ENCODE peak calls at places on chromosome 5, in four cellular contexts. One of them, this sample, is unnamed.

GRCh38 chr5:2866622-2867372 is 115.3 kb upstream of the IRX2 start:
- DNase-seq in K562: no peak
- DNase-seq in GM12878: no peak
- DNase-seq in HL-60: no peak
- DNase-seq in this sample: no peak

GRCh38 chr5:125083932-125084331 is 337.5 kb upstream of the ZNF608 start:
- DNase-seq in K562: no peak
- DNase-seq in HL-60: no peak
- DNase-seq in GM12878: no peak
- DNase-seq in this sample: no peak

GRCh38 chr5:3642231-3642630 is 46.6 kb downstream of the IRX1 start:
- DNase-seq in HL-60: no peak
- DNase-seq in K562: no peak
- DNase-seq in GM12878: no peak
- DNase-seq in this sample: no peak

GRCh38 chr5:167833456-167833855 is 458.0 kb upstream of the WWC1 start:
- DNase-seq in HL-60: no peak
- DNase-seq in GM12878: no peak
- DNase-seq in K562: no peak
- DNase-seq in this sample: no peak

GRCh38 chr5:98187945-98188344 is 585.5 kb upstream of the RGMB start:
- DNase-seq in GM12878: no peak
- DNase-seq in HL-60: no peak
- DNase-seq in K562: no peak
- DNase-seq in this sample: no peak

GRCh38 chr5:9559965-9560364 is 14.1 kb upstream of the SEMA5A start:
- DNase-seq in HL-60: no peak
- DNase-seq in GM12878: no peak
- DNase-seq in K562: no peak
- DNase-seq in this sample: no peak

GRCh38 chr5:41908374-41909079 is 4.4 kb downstream of the RIMOC1 start:
- DNase-seq in GM12878: no peak
- DNase-seq in HL-60: no peak
- DNase-seq in K562: no peak
- DNase-seq in this sample: no peak

GRCh38 chr5:8456846-8457186 is 587.9 kb downstream of the MTRR start:
- DNase-seq in GM12878: no peak
- DNase-seq in K562: no peak
- DNase-seq in HL-60: no peak
- DNase-seq in this sample: no peak

DNA sequence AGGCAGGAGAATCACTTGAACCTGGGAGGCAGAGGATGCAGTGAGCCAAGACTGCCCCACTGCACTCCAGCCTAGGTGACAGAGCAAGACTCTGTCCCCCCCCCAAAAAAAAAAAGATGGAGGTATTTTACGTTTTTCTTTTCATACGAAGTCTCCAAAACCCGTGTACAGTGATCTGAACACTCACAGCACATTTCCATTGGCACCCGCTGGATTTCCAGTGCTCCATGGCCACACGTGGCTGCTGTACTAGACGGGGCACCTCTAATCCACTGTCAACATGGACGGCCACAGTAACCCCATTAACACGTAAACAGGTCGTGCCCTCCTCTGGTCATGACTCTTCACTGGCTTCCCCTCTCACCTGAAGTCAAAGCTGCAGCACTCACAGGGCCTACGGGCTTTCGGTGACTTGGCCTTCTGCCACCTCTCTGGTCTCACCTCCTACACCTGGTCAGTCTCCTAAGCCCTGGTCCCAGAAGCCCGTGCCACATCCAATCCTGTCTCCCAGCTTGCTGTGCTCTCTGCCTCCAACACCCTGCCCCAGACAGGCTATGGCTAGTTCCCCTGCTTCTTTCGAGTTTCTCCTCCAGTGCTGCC is 22.1 kb downstream of the TBC1D9B start:
- DNase-seq in HL-60: no peak
- DNase-seq in GM12878: no peak
- DNase-seq in K562: no peak
- DNase-seq in this sample: no peak
- TF ChIP-seq SPI1 in HL-60: no peak
- TF ChIP-seq SPI1 in GM12878: no peak
- TF ChIP-seq SPI1 in K562: no peak
- TF ChIP-seq SPI1 in this sample: no peak

DNA sequence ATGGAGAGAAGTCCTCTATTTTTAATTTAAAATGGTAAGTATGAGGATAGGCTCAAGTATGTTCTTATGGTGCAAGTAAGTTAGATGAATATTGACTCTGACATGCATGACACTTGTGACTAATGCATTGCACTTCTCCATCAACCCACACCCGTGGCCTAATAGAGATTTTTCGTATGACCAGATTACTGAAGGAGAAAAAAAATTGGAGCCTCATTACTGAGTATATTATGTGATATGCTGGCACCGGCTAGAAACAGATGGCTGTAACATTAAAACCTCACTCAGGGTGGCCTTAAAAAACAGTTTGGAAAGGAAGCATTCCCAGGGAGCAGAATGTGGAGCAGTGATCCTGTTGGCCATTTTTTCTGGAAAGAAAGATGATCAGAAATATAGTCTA is 766.4 kb downstream of the PRELID2 start:
- DNase-seq in K562: no peak
- DNase-seq in GM12878: no peak
- DNase-seq in HL-60: no peak
- DNase-seq in this sample: no peak
- TF ChIP-seq SPI1 in K562: no peak
- TF ChIP-seq SPI1 in GM12878: no peak
- TF ChIP-seq SPI1 in HL-60: no peak
- TF ChIP-seq SPI1 in this sample: no peak

GRCh38 chr5:90709323-90710148 is 150.9 kb downstream of the ADGRV1 start:
- DNase-seq in K562: peak
- DNase-seq in GM12878: no peak
- DNase-seq in HL-60: peak
- DNase-seq in this sample: no peak

DNA sequence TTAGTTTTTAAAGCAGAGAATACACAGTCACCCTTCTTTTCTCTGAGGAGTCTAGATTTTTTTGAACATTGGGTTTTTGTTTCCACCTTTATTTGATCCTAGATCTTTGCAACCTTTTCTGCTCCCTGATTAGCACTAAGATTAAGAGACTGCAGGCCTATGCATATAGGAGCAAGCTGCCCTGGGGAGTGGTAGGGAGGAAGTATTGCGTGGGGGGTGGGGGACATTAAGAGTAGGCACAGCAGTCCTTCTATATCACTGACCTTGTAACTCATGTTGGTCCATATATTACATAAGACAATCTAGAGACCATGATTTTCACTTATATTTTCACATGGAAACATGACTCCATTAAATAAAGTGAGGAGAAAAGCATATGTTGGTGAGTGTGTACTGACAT is 149.1 kb downstream of the ADGRV1 start:
- DNase-seq in K562: no peak
- DNase-seq in GM12878: no peak
- DNase-seq in HL-60: no peak
- DNase-seq in this sample: no peak
- TF ChIP-seq SPI1 in K562: no peak
- TF ChIP-seq SPI1 in GM12878: no peak
- TF ChIP-seq SPI1 in HL-60: no peak
- TF ChIP-seq SPI1 in this sample: no peak

GRCh38 chr5:139642213-139642612 is 5.9 kb upstream of the CXXC5 start:
- DNase-seq in GM12878: no peak
- DNase-seq in K562: no peak
- DNase-seq in HL-60: no peak
- DNase-seq in this sample: no peak
- TF ChIP-seq SPI1 in GM12878: no peak
- TF ChIP-seq SPI1 in K562: no peak
- TF ChIP-seq SPI1 in HL-60: no peak
- TF ChIP-seq SPI1 in this sample: no peak

GRCh38 chr5:148933903-148934432 is 107.6 kb downstream of the ADRB2 start:
- DNase-seq in HL-60: no peak
- DNase-seq in K562: no peak
- DNase-seq in GM12878: no peak
- DNase-seq in this sample: no peak

GRCh38 chr5:148932355-148932935 is 106.0 kb downstream of the ADRB2 start:
- DNase-seq in GM12878: no peak
- DNase-seq in K562: no peak
- DNase-seq in HL-60: no peak
- DNase-seq in this sample: no peak

GRCh38 chr5:148937830-148938534 is 111.6 kb downstream of the ADRB2 start:
- DNase-seq in HL-60: no peak
- DNase-seq in GM12878: no peak
- DNase-seq in K562: no peak
- DNase-seq in this sample: no peak

GRCh38 chr5:148937239-148937638 is 110.8 kb downstream of the ADRB2 start:
- DNase-seq in K562: no peak
- DNase-seq in HL-60: no peak
- DNase-seq in GM12878: no peak
- DNase-seq in this sample: no peak

DNA sequence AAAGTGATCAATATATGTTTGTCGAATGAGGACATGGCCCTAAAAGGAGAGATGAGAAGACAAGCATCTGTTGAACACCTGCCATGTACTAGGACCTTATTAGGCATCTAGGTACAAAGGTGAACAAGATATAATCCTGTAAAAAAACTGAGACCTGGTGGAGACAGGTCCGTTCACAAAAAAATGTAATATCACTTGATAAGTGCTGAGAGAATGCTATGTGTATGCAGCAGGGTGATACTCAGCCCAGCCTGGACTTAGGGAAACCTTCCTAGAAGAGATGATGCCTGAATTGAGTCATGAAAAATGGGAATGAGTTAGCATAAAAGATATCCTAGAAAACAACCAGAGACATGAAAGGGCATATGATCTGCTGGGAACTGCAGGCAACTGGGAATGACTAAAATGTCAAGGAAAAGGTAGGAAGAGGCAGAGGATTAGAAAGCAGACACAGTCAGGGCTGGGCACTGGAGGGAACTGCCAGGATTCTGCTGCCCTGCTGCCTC is 108.5 kb downstream of the ADRB2 start:
- DNase-seq in K562: no peak
- DNase-seq in HL-60: no peak
- DNase-seq in GM12878: no peak
- DNase-seq in this sample: no peak
- TF ChIP-seq SPI1 in K562: no peak
- TF ChIP-seq SPI1 in HL-60: no peak
- TF ChIP-seq SPI1 in GM12878: no peak
- TF ChIP-seq SPI1 in this sample: no peak

This sample was measured in GM12891.